ENCODE peak calls at places on chromosomes 2 and 18, in eight cellular contexts. One of them, this sample, is unnamed.

GRCh38 chr2:60508307-60508706 is 45.1 kb downstream of the BCL11A start:
- DNase-seq in GM23248: no peak
- DNase-seq in endothelial cell: peak; percentile 14
- DNase-seq in activated CD4-positive, alpha-beta memory T cell treated with anti-CD3 and anti-CD28 coated beads, Interleukin-2, amount 10 ng/mL, durations not matched to agents 7 days and 5 days: no peak
- DNase-seq in NCI-H1105 treated with DMSO at 0.1 percent for 48 hours: no peak
- DNase-seq in astrocyte of the hippocampus: no peak
- DNase-seq in cardiac muscle cell: no peak
- DNase-seq in skeletal muscle cell: no peak
- DNase-seq in this sample: no peak

GRCh38 chr2:219289537-219290361 is 10.6 kb downstream of the DNAJB2 start:
- DNase-seq in skeletal muscle cell: peak; percentile 96
- DNase-seq in activated CD4-positive, alpha-beta memory T cell treated with anti-CD3 and anti-CD28 coated beads, Interleukin-2, amount 10 ng/mL, durations not matched to agents 7 days and 5 days: no peak
- DNase-seq in NCI-H1105 treated with DMSO at 0.1 percent for 48 hours: no peak
- DNase-seq in astrocyte of the hippocampus: peak; percentile 96
- DNase-seq in GM23248: peak; percentile 91
- DNase-seq in endothelial cell: no peak
- DNase-seq in cardiac muscle cell: peak; percentile 98
- DNase-seq in this sample: no peak

GRCh38 chr2:118032169-118033013 is 18.5 kb upstream of the CCDC93 start:
- DNase-seq in NCI-H1105 treated with DMSO at 0.1 percent for 48 hours: peak; percentile 33
- DNase-seq in cardiac muscle cell: peak; percentile 46
- DNase-seq in GM23248: peak; percentile 69
- DNase-seq in endothelial cell: peak; percentile 44
- DNase-seq in activated CD4-positive, alpha-beta memory T cell treated with anti-CD3 and anti-CD28 coated beads, Interleukin-2, amount 10 ng/mL, durations not matched to agents 7 days and 5 days: peak; percentile 44
- DNase-seq in skeletal muscle cell: no peak
- DNase-seq in astrocyte of the hippocampus: peak; percentile 63
- DNase-seq in this sample: peak; percentile 62

GRCh38 chr2:221596192-221596591 is 24.1 kb upstream of the EPHA4 start:
- DNase-seq in astrocyte of the hippocampus: peak; percentile 40
- DNase-seq in GM23248: peak; percentile 92
- DNase-seq in endothelial cell: no peak
- DNase-seq in skeletal muscle cell: no peak
- DNase-seq in activated CD4-positive, alpha-beta memory T cell treated with anti-CD3 and anti-CD28 coated beads, Interleukin-2, amount 10 ng/mL, durations not matched to agents 7 days and 5 days: no peak
- DNase-seq in cardiac muscle cell: peak; percentile 17
- DNase-seq in NCI-H1105 treated with DMSO at 0.1 percent for 48 hours: peak; percentile 11
- DNase-seq in this sample: no peak

GRCh38 chr18:27206411-27206810 is 21.3 kb upstream of the CHST9 start:
- DNase-seq in skeletal muscle cell: no peak
- DNase-seq in GM23248: no peak
- DNase-seq in activated CD4-positive, alpha-beta memory T cell treated with anti-CD3 and anti-CD28 coated beads, Interleukin-2, amount 10 ng/mL, durations not matched to agents 7 days and 5 days: no peak
- DNase-seq in cardiac muscle cell: no peak
- DNase-seq in endothelial cell: no peak
- DNase-seq in astrocyte of the hippocampus: no peak
- DNase-seq in NCI-H1105 treated with DMSO at 0.1 percent for 48 hours: no peak
- DNase-seq in this sample: no peak

GRCh38 chr2:69292326-69292725 is 94.7 kb downstream of the GFPT1 start:
- DNase-seq in cardiac muscle cell: no peak
- DNase-seq in astrocyte of the hippocampus: no peak
- DNase-seq in GM23248: no peak
- DNase-seq in skeletal muscle cell: no peak
- DNase-seq in NCI-H1105 treated with DMSO at 0.1 percent for 48 hours: no peak
- DNase-seq in activated CD4-positive, alpha-beta memory T cell treated with anti-CD3 and anti-CD28 coated beads, Interleukin-2, amount 10 ng/mL, durations not matched to agents 7 days and 5 days: no peak
- DNase-seq in endothelial cell: no peak
- DNase-seq in this sample: no peak

GRCh38 chr2:213150315-213150951 is 979 bp downstream of the IKZF2 start:
- DNase-seq in endothelial cell: no peak
- DNase-seq in skeletal muscle cell: no peak
- DNase-seq in astrocyte of the hippocampus: peak; percentile 41
- DNase-seq in NCI-H1105 treated with DMSO at 0.1 percent for 48 hours: no peak
- DNase-seq in cardiac muscle cell: peak; percentile 30
- DNase-seq in GM23248: peak; percentile 53
- DNase-seq in activated CD4-positive, alpha-beta memory T cell treated with anti-CD3 and anti-CD28 coated beads, Interleukin-2, amount 10 ng/mL, durations not matched to agents 7 days and 5 days: no peak
- DNase-seq in this sample: no peak

GRCh38 chr2:24245986-24246779 is 71.3 kb downstream of the FAM228A start:
- DNase-seq in NCI-H1105 treated with DMSO at 0.1 percent for 48 hours: no peak
- DNase-seq in activated CD4-positive, alpha-beta memory T cell treated with anti-CD3 and anti-CD28 coated beads, Interleukin-2, amount 10 ng/mL, durations not matched to agents 7 days and 5 days: no peak
- DNase-seq in endothelial cell: no peak
- DNase-seq in astrocyte of the hippocampus: no peak
- DNase-seq in skeletal muscle cell: no peak
- DNase-seq in GM23248: peak; percentile 68
- DNase-seq in cardiac muscle cell: no peak
- DNase-seq in this sample: no peak

GRCh38 chr2:53366570-53366969 is 401.0 kb upstream of the CHAC2 start:
- DNase-seq in cardiac muscle cell: no peak
- DNase-seq in activated CD4-positive, alpha-beta memory T cell treated with anti-CD3 and anti-CD28 coated beads, Interleukin-2, amount 10 ng/mL, durations not matched to agents 7 days and 5 days: no peak
- DNase-seq in NCI-H1105 treated with DMSO at 0.1 percent for 48 hours: peak; percentile 14
- DNase-seq in GM23248: no peak
- DNase-seq in endothelial cell: no peak
- DNase-seq in astrocyte of the hippocampus: no peak
- DNase-seq in skeletal muscle cell: no peak
- DNase-seq in this sample: no peak

GRCh38 chr18:41771971-41772370 is 183.1 kb upstream of the PIK3C3 start:
- DNase-seq in endothelial cell: no peak
- DNase-seq in NCI-H1105 treated with DMSO at 0.1 percent for 48 hours: no peak
- DNase-seq in skeletal muscle cell: no peak
- DNase-seq in astrocyte of the hippocampus: no peak
- DNase-seq in activated CD4-positive, alpha-beta memory T cell treated with anti-CD3 and anti-CD28 coated beads, Interleukin-2, amount 10 ng/mL, durations not matched to agents 7 days and 5 days: no peak
- DNase-seq in cardiac muscle cell: no peak
- DNase-seq in GM23248: no peak
- DNase-seq in this sample: no peak

GRCh38 chr2:23488584-23488983 is 103.6 kb downstream of the KLHL29 start:
- DNase-seq in NCI-H1105 treated with DMSO at 0.1 percent for 48 hours: no peak
- DNase-seq in skeletal muscle cell: no peak
- DNase-seq in GM23248: no peak
- DNase-seq in cardiac muscle cell: no peak
- DNase-seq in astrocyte of the hippocampus: no peak
- DNase-seq in endothelial cell: no peak
- DNase-seq in activated CD4-positive, alpha-beta memory T cell treated with anti-CD3 and anti-CD28 coated beads, Interleukin-2, amount 10 ng/mL, durations not matched to agents 7 days and 5 days: no peak
- DNase-seq in this sample: no peak